ENCODE peak calls at places on chromosome 5, in six cellular contexts. N is mucosa of gallbladder, G is T1000, B is mesothelial cell of epicardium, Z is cardiac muscle cell, R is neural crest cell. H is an unnamed sample.

GRCh38 chr5:103526164-103526915 is 36.2 kb downstream of the NUDT12 start:
- DNase-seq in N (no peak), G (no peak), B (no peak), Z (peak; percentile 85), R (no peak), H (no peak)

GRCh38 chr5:77761606-77762005 is 14.5 kb downstream of the TBCA start:
- DNase-seq in N (no peak), G (no peak), B (no peak), Z (no peak), R (no peak), H (no peak)

GRCh38 chr5:5350101-5350500 is 72.4 kb upstream of the ICE1 start:
- DNase-seq in N (no peak), G (peak; percentile 30), B (no peak), Z (no peak), R (no peak), H (no peak)

GRCh38 chr5:54975701-54976100 is 9.7 kb downstream of the ESM1 start:
- DNase-seq in N (no peak), G (no peak), B (no peak), Z (no peak), R (no peak), H (no peak)

GRCh38 chr5:134708301-134708700 is 30.0 kb upstream of the CAMLG start:
- DNase-seq in N (no peak), G (no peak), B (no peak), Z (peak; percentile 38), R (no peak), H (no peak)

GRCh38 chr5:5217371-5217770 is 77.2 kb downstream of the ADAMTS16 start:
- DNase-seq in N (no peak), G (no peak), B (no peak), Z (no peak), R (no peak), H (no peak)

GRCh38 chr5:175709276-175709781 is 51.5 kb downstream of the HRH2 start:
- DNase-seq in N (no peak), G (no peak), B (no peak), Z (no peak), R (no peak), H (no peak)

GRCh38 chr5:176491056-176491646 is 43.0 kb downstream of the FAF2 start:
- DNase-seq in N (no peak), G (no peak), B (no peak), Z (no peak), R (no peak), H (no peak)

GRCh38 chr5:178625679-178626483 is 969 bp downstream of the CLK4 start:
- DNase-seq in N (no peak), G (no peak), B (no peak), Z (peak; percentile 64), R (no peak), H (no peak)

GRCh38 chr5:88502179-88503064 is 233.8 kb upstream of the TMEM161B start:
- DNase-seq in N (no peak), G (no peak), B (no peak), Z (peak; percentile 15), R (no peak), H (no peak)

GRCh38 chr5:172446336-172447051 is 7.8 kb downstream of the SH3PXD2B start:
- DNase-seq in N (no peak), G (no peak), B (no peak), Z (no peak), R (no peak), H (peak; percentile 43)

GRCh38 chr5:136382071-136382470 is 16.7 kb upstream of the TRPC7 start:
- DNase-seq in N (no peak), G (no peak), B (no peak), Z (no peak), R (no peak), H (no peak)

GRCh38 chr5:73694089-73694488 is 68.1 kb downstream of the ARHGEF28 start:
- DNase-seq in N (no peak), G (no peak), B (no peak), Z (peak; percentile 8), R (no peak), H (no peak)

GRCh38 chr5:161431963-161432362 is 114.6 kb downstream of the GABRB2 start:
- DNase-seq in N (no peak), G (no peak), B (no peak), Z (no peak), R (no peak), H (no peak)

GRCh38 chr5:161757223-161757622 is 71.7 kb downstream of the GABRA6 start:
- DNase-seq in N (no peak), G (no peak), B (no peak), Z (no peak), R (no peak), H (no peak)

GRCh38 chr5:17037751-17038150 is 101.7 kb upstream of the MYO10 start:
- DNase-seq in N (no peak), G (no peak), B (no peak), Z (peak; percentile 18), R (no peak), H (no peak)

GRCh38 chr5:32461441-32462120 is 17.0 kb upstream of the ZFR start:
- DNase-seq in N (no peak), G (no peak), B (no peak), Z (no peak), R (no peak), H (no peak)

GRCh38 chr5:126515337-126515736 is 79.7 kb downstream of the ALDH7A1 start:
- DNase-seq in N (no peak), G (no peak), B (no peak), Z (peak; percentile 21), R (no peak), H (no peak)

GRCh38 chr5:132459983-132460834 is 30.4 kb downstream of the IRF1 start:
- DNase-seq in N (no peak), G (no peak), B (no peak), Z (no peak), R (no peak), H (no peak)

GRCh38 chr5:77777281-77777892 is 1.2 kb upstream of the TBCA start:
- DNase-seq in N (no peak), G (no peak), B (no peak), Z (no peak), R (no peak), H (no peak)

GRCh38 chr5:118095100-118095499 is 893.2 kb downstream of the DTWD2 start:
- DNase-seq in N (no peak), G (no peak), B (no peak), Z (no peak), R (no peak), H (no peak)

GRCh38 chr5:116883875-116884274 is 309.3 kb upstream of the SEMA6A start:
- DNase-seq in N (no peak), G (no peak), B (no peak), Z (no peak), R (no peak), H (no peak)

GRCh38 chr5:90638878-90639277 is 80.3 kb downstream of the ADGRV1 start:
- DNase-seq in N (no peak), G (no peak), B (no peak), Z (no peak), R (no peak), H (no peak)

H was measured in left lung.